ENCODE peak calls at places on chromosomes 2 and 18, in five cellular contexts. B is activated T-cell treated with anti-CD3 and anti-CD28 coated beads, Interleukin-2, amount 50 U/mL, for 24 hours; V is naive B cell; U is astrocyte of the cerebellum; Z is left ventricle myocardium superior. G is an unnamed sample.

GRCh38 chr2:191352536-191352935 is 107.3 kb downstream of the MYO1B start:
- DNase-seq in B (no peak), V (no peak), U (peak), Z (no peak), G (no peak)

GRCh38 chr2:106157416-106157815 is 36.7 kb downstream of the UXS1 start:
- DNase-seq in B (no peak), V (no peak), U (no peak), Z (no peak), G (no peak)

GRCh38 chr2:46073540-46074018 is 223.6 kb upstream of the EPAS1 start:
- DNase-seq in B (no peak), V (no peak), U (peak), Z (no peak), G (no peak)

GRCh38 chr2:218031261-218031660 is 28.5 kb upstream of the TNS1 start:
- DNase-seq in B (no peak), V (no peak), U (no peak), Z (no peak), G (no peak)

GRCh38 chr2:134137182-134137595 is 116.7 kb upstream of the MGAT5 start:
- DNase-seq in B (no peak), V (no peak), U (no peak), Z (peak), G (no peak)

GRCh38 chr2:56801770-56802169 is 618.0 kb downstream of the CCDC85A start:
- DNase-seq in B (no peak), V (no peak), U (no peak), Z (no peak), G (no peak)

GRCh38 chr2:201795608-201796477 is 10.5 kb upstream of the CDK15 start:
- DNase-seq in B (no peak), V (no peak), U (no peak), Z (no peak), G (no peak)

GRCh38 chr2:174342600-174343342 is 8.0 kb downstream of the SP9 start:
- DNase-seq in B (peak), V (no peak), U (no peak), Z (no peak), G (no peak)

GRCh38 chr18:24930974-24931373 is 421.0 kb downstream of the ZNF521 start:
- DNase-seq in B (no peak), V (peak), U (no peak), Z (no peak), G (no peak)

GRCh38 chr2:72128843-72129227 is 18.8 kb downstream of the CYP26B1 start:
- DNase-seq in B (no peak), V (no peak), U (no peak), Z (no peak), G (no peak)

GRCh38 chr2:178268435-178268834 is 74.1 kb downstream of the OSBPL6 start:
- DNase-seq in B (no peak), V (no peak), U (no peak), Z (no peak), G (no peak)

GRCh38 chr2:172066394-172066863 is 18.9 kb upstream of the DLX1 start:
- DNase-seq in B (no peak), V (no peak), U (no peak), Z (no peak), G (no peak)

GRCh38 chr2:5668682-5669267 is 23.4 kb upstream of the SOX11 start:
- DNase-seq in B (no peak), V (no peak), U (no peak), Z (no peak), G (no peak)

GRCh38 chr18:74520096-74520833 is 14.0 kb upstream of the CNDP1 start:
- DNase-seq in B (no peak), V (no peak), U (no peak), Z (no peak), G (no peak)